ENCODE peak calls at places on chromosome X, in seven cellular contexts. B is AG08395, O is nucleus accumbens, Z is T-helper 9 cell, C is H54, Y is psoas muscle, J is astrocyte of the spinal cord. W is an unnamed sample.

GRCh38 chrX:84956304-84956703 is 47.4 kb upstream of the APOOL start:
- DNase-seq in B (no peak), O (no peak), Z (no peak), C (no peak), Y (no peak), J (no peak), W (no peak)

GRCh38 chrX:153669901-153670731 is 3.5 kb downstream of the PNCK start:
- DNase-seq in B (no peak), O (no peak), Z (no peak), C (no peak), Y (no peak), J (no peak), W (no peak)

GRCh38 chrX:123424546-123424945 is 240.5 kb downstream of the GRIA3 start:
- DNase-seq in B (peak), O (no peak), Z (no peak), C (no peak), Y (no peak), J (peak), W (peak)

GRCh38 chrX:3518870-3519269 is 172.4 kb upstream of the MXRA5 start:
- DNase-seq in B (peak), O (no peak), Z (no peak), C (peak), Y (peak), J (peak), W (no peak)

GRCh38 chrX:10329984-10330383 is 173.2 kb downstream of the CLCN4 start:
- DNase-seq in B (no peak), O (no peak), Z (no peak), C (no peak), Y (no peak), J (no peak), W (no peak)

GRCh38 chrX:15343075-15343476 is 7.8 kb upstream of the PIGA start:
- DNase-seq in B (no peak), O (no peak), Z (no peak), C (no peak), Y (no peak), J (no peak), W (no peak)

GRCh38 chrX:44245730-44246129 is 97.7 kb downstream of the EFHC2 start:
- DNase-seq in B (no peak), O (no peak), Z (no peak), C (no peak), Y (no peak), J (no peak), W (no peak)

GRCh38 chrX:39491548-39492297 is 606.0 kb downstream of the BCOR start:
- DNase-seq in B (no peak), O (no peak), Z (peak), C (no peak), Y (no peak), J (no peak), W (no peak)

GRCh38 chrX:105136786-105137185 is 83.7 kb downstream of the TEX13A start:
- DNase-seq in B (no peak), O (no peak), Z (no peak), C (no peak), Y (no peak), J (no peak), W (no peak)

GRCh38 chrX:135087867-135088266 is 32.5 kb downstream of the ETDB start:
- DNase-seq in B (no peak), O (no peak), Z (no peak), C (no peak), Y (peak), J (no peak), W (no peak)

GRCh38 chrX:30270639-30271038 is 23.7 kb downstream of the MAGEB1 start:
- DNase-seq in B (no peak), O (no peak), Z (no peak), C (no peak), Y (no peak), J (no peak), W (no peak)

GRCh38 chrX:71143508-71143907 is 1.1 kb upstream of the NLGN3 start:
- DNase-seq in B (peak), O (peak), Z (no peak), C (no peak), Y (no peak), J (peak), W (peak)

GRCh38 chrX:16931371-16931770 is 15.1 kb upstream of the REPS2 start:
- DNase-seq in B (no peak), O (no peak), Z (no peak), C (no peak), Y (no peak), J (no peak), W (no peak)

GRCh38 chrX:10288400-10288799 is 131.6 kb downstream of the CLCN4 start:
- DNase-seq in B (no peak), O (no peak), Z (no peak), C (no peak), Y (no peak), J (peak), W (no peak)

GRCh38 chrX:119389854-119390501 is 9.2 kb upstream of the SLC25A43 start:
- DNase-seq in B (no peak), O (no peak), Z (no peak), C (no peak), Y (no peak), J (no peak), W (no peak)

GRCh38 chrX:42746606-42747005 is 31.4 kb downstream of the PPP1R2C start:
- DNase-seq in B (peak), O (no peak), Z (no peak), C (no peak), Y (no peak), J (peak), W (no peak)

GRCh38 chrX:10110984-10111363 is 45.8 kb upstream of the CLCN4 start:
- DNase-seq in B (no peak), O (no peak), Z (peak), C (no peak), Y (no peak), J (no peak), W (no peak)

GRCh38 chrX:125727117-125727516 is 407.4 kb downstream of the TEX13C start:
- DNase-seq in B (no peak), O (no peak), Z (no peak), C (no peak), Y (no peak), J (no peak), W (no peak)

GRCh38 chrX:117701050-117701449 is 415.6 kb downstream of the KLHL13 start:
- DNase-seq in B (no peak), O (no peak), Z (no peak), C (no peak), Y (no peak), J (no peak), W (no peak)

GRCh38 chrX:12974217-12974796 is 603 bp upstream of the TMSB4X start:
- DNase-seq in B (peak), O (no peak), Z (no peak), C (no peak), Y (peak), J (peak), W (peak)

GRCh38 chrX:26590849-26591248 is 374.9 kb downstream of the MAGEB5 start:
- DNase-seq in B (no peak), O (no peak), Z (no peak), C (no peak), Y (no peak), J (no peak), W (no peak)

GRCh38 chrX:150225756-150226155 is 137.4 kb upstream of the MAMLD1 start:
- DNase-seq in B (no peak), O (no peak), Z (no peak), C (no peak), Y (no peak), J (no peak), W (no peak)

GRCh38 chrX:4263005-4263404 is 549.6 kb upstream of the PRKX start:
- DNase-seq in B (no peak), O (no peak), Z (no peak), C (no peak), Y (no peak), J (no peak), W (no peak)

GRCh38 chrX:154004315-154004714 is 15.4 kb downstream of the IRAK1 start:
- DNase-seq in B (no peak), O (no peak), Z (no peak), C (no peak), Y (peak), J (no peak), W (no peak)

GRCh38 chrX:3743821-3744439 is 30.5 kb upstream of the PRKX start:
- DNase-seq in B (no peak), O (no peak), Z (peak), C (no peak), Y (no peak), J (no peak), W (no peak)

GRCh38 chrX:5681159-5681558 is 547.5 kb downstream of the NLGN4X start:
- DNase-seq in B (peak), O (no peak), Z (no peak), C (peak), Y (no peak), J (peak), W (no peak)

GRCh38 chrX:14266702-14267101 is 237.0 kb upstream of the GEMIN8 start:
- DNase-seq in B (no peak), O (no peak), Z (no peak), C (no peak), Y (no peak), J (no peak), W (no peak)

GRCh38 chrX:73563740-73564073 is 710 bp downstream of the CHIC1 start:
- DNase-seq in B (no peak), O (no peak), Z (no peak), C (no peak), Y (no peak), J (peak), W (peak)

W was measured in lung microvascular endothelial cell.